ENCODE peak calls at places on chromosomes 3 and 15, in five cellular contexts. One of them, this sample, is unnamed.

GRCh38 chr3:96000963-96001362 is 813.4 kb upstream of the EPHA6 start:
- DNase-seq in neural progenitor cell: peak; percentile 85
- DNase-seq in MM.1S: no peak
- DNase-seq in fibroblast of lung: no peak
- DNase-seq in endothelial cell of umbilical vein: no peak
- DNase-seq in this sample: no peak

GRCh38 chr3:52978109-52978754 is 67.6 kb downstream of the SFMBT1 start:
- DNase-seq in neural progenitor cell: no peak
- DNase-seq in MM.1S: no peak
- DNase-seq in fibroblast of lung: no peak
- DNase-seq in endothelial cell of umbilical vein: no peak
- DNase-seq in this sample: no peak

GRCh38 chr3:112002458-112002971 is 3.8 kb downstream of the TAGLN3 start:
- DNase-seq in neural progenitor cell: no peak
- DNase-seq in MM.1S: no peak
- DNase-seq in fibroblast of lung: peak; percentile 76
- DNase-seq in endothelial cell of umbilical vein: peak; percentile 8
- DNase-seq in this sample: no peak

GRCh38 chr15:75431682-75432081 is 19.8 kb downstream of the SIN3A start:
- DNase-seq in neural progenitor cell: peak; percentile 13
- DNase-seq in MM.1S: no peak
- DNase-seq in fibroblast of lung: peak; percentile 55
- DNase-seq in endothelial cell of umbilical vein: no peak
- DNase-seq in this sample: no peak

GRCh38 chr15:33293619-33294309 is 17.0 kb upstream of the RYR3 start:
- DNase-seq in neural progenitor cell: no peak
- DNase-seq in MM.1S: no peak
- DNase-seq in fibroblast of lung: peak; percentile 47
- DNase-seq in endothelial cell of umbilical vein: peak; percentile 75
- DNase-seq in this sample: no peak

GRCh38 chr3:36075491-36075890 is 304.8 kb upstream of the STAC start:
- DNase-seq in neural progenitor cell: no peak
- DNase-seq in MM.1S: no peak
- DNase-seq in fibroblast of lung: peak; percentile 29
- DNase-seq in endothelial cell of umbilical vein: no peak
- DNase-seq in this sample: peak; percentile 1

GRCh38 chr15:70490838-70491155 is 272.6 kb downstream of the UACA start:
- DNase-seq in neural progenitor cell: no peak
- DNase-seq in MM.1S: no peak
- DNase-seq in fibroblast of lung: no peak
- DNase-seq in endothelial cell of umbilical vein: no peak
- DNase-seq in this sample: no peak

GRCh38 chr3:149820183-149820582 is 7.2 kb downstream of the RNF13 start:
- DNase-seq in neural progenitor cell: no peak
- DNase-seq in MM.1S: no peak
- DNase-seq in fibroblast of lung: peak; percentile 6
- DNase-seq in endothelial cell of umbilical vein: no peak
- DNase-seq in this sample: no peak

GRCh38 chr15:100330221-100330620 is 11.6 kb downstream of the ADAMTS17 start:
- DNase-seq in neural progenitor cell: no peak
- DNase-seq in MM.1S: no peak
- DNase-seq in fibroblast of lung: no peak
- DNase-seq in endothelial cell of umbilical vein: no peak
- DNase-seq in this sample: no peak

GRCh38 chr3:137762674-137763593 is 1.2 kb upstream of the SOX14 start:
- DNase-seq in neural progenitor cell: no peak
- DNase-seq in MM.1S: no peak
- DNase-seq in fibroblast of lung: no peak
- DNase-seq in endothelial cell of umbilical vein: no peak
- DNase-seq in this sample: no peak

GRCh38 chr15:65956307-65956706 is 87.0 kb downstream of the RAB11A start:
- DNase-seq in neural progenitor cell: no peak
- DNase-seq in MM.1S: no peak
- DNase-seq in fibroblast of lung: no peak
- DNase-seq in endothelial cell of umbilical vein: no peak
- DNase-seq in this sample: no peak

GRCh38 chr3:141228385-141228784 is 3.2 kb upstream of the PXYLP1 start:
- DNase-seq in neural progenitor cell: no peak
- DNase-seq in MM.1S: no peak
- DNase-seq in fibroblast of lung: no peak
- DNase-seq in endothelial cell of umbilical vein: no peak
- DNase-seq in this sample: no peak

GRCh38 chr3:14452676-14453367 is 50.4 kb downstream of the SLC6A6 start:
- DNase-seq in neural progenitor cell: no peak
- DNase-seq in MM.1S: no peak
- DNase-seq in fibroblast of lung: peak; percentile 99
- DNase-seq in endothelial cell of umbilical vein: peak; percentile 100
- DNase-seq in this sample: peak; percentile 94

GRCh38 chr15:83446904-83447708 is at the start of gene SH3GL3:
- DNase-seq in neural progenitor cell: peak; percentile 93
- DNase-seq in MM.1S: peak; percentile 63
- DNase-seq in fibroblast of lung: peak; percentile 87
- DNase-seq in endothelial cell of umbilical vein: peak; percentile 80
- DNase-seq in this sample: peak; percentile 91

GRCh38 chr3:111998661-111999641 is at the start of gene TAGLN3:
- DNase-seq in neural progenitor cell: peak; percentile 96
- DNase-seq in MM.1S: peak; percentile 51
- DNase-seq in fibroblast of lung: peak; percentile 58
- DNase-seq in endothelial cell of umbilical vein: peak; percentile 20
- DNase-seq in this sample: peak; percentile 39

GRCh38 chr15:57533062-57533735 is 58.5 kb upstream of the MYZAP start:
- DNase-seq in neural progenitor cell: no peak
- DNase-seq in MM.1S: no peak
- DNase-seq in fibroblast of lung: no peak
- DNase-seq in endothelial cell of umbilical vein: no peak
- DNase-seq in this sample: no peak

GRCh38 chr3:162348912-162349311 is 852.3 kb downstream of the OTOL1 start:
- DNase-seq in neural progenitor cell: no peak
- DNase-seq in MM.1S: no peak
- DNase-seq in fibroblast of lung: no peak
- DNase-seq in endothelial cell of umbilical vein: no peak
- DNase-seq in this sample: no peak

GRCh38 chr3:74584782-74585181 is 29.7 kb downstream of the CNTN3 start:
- DNase-seq in neural progenitor cell: no peak
- DNase-seq in MM.1S: no peak
- DNase-seq in fibroblast of lung: no peak
- DNase-seq in endothelial cell of umbilical vein: no peak
- DNase-seq in this sample: no peak

GRCh38 chr3:193944161-193944884 is 191.6 kb upstream of the HES1 start:
- DNase-seq in neural progenitor cell: peak; percentile 57
- DNase-seq in MM.1S: no peak
- DNase-seq in fibroblast of lung: no peak
- DNase-seq in endothelial cell of umbilical vein: no peak
- DNase-seq in this sample: no peak

GRCh38 chr3:193945126-193945525 is 190.8 kb upstream of the HES1 start:
- DNase-seq in neural progenitor cell: no peak
- DNase-seq in MM.1S: no peak
- DNase-seq in fibroblast of lung: peak; percentile 74
- DNase-seq in endothelial cell of umbilical vein: no peak
- DNase-seq in this sample: no peak

GRCh38 chr3:193941486-193941885 is 194.5 kb upstream of the HES1 start:
- DNase-seq in neural progenitor cell: no peak
- DNase-seq in MM.1S: no peak
- DNase-seq in fibroblast of lung: no peak
- DNase-seq in endothelial cell of umbilical vein: no peak
- DNase-seq in this sample: no peak

GRCh38 chr3:193942516-193943055 is 193.4 kb upstream of the HES1 start:
- DNase-seq in neural progenitor cell: peak; percentile 31
- DNase-seq in MM.1S: no peak
- DNase-seq in fibroblast of lung: no peak
- DNase-seq in endothelial cell of umbilical vein: no peak
- DNase-seq in this sample: no peak

GRCh38 chr3:193943200-193943599 is 192.7 kb upstream of the HES1 start:
- DNase-seq in neural progenitor cell: peak; percentile 53
- DNase-seq in MM.1S: no peak
- DNase-seq in fibroblast of lung: no peak
- DNase-seq in endothelial cell of umbilical vein: no peak
- DNase-seq in this sample: no peak
- H3K9ac ChIP-seq in neural progenitor cell: no peak overlapping the region
- H3K9ac ChIP-seq in MM.1S: no peak overlapping the region
- H3K9ac ChIP-seq in fibroblast of lung: no peak overlapping the region
- H3K9ac ChIP-seq in endothelial cell of umbilical vein: no peak overlapping the region
- H3K9ac ChIP-seq in this sample: no peak overlapping the region

GRCh38 chr3:8456118-8456811 is 45.4 kb upstream of the LMCD1 start:
- DNase-seq in neural progenitor cell: peak; percentile 27
- DNase-seq in MM.1S: no peak
- DNase-seq in fibroblast of lung: peak; percentile 62
- DNase-seq in endothelial cell of umbilical vein: no peak
- DNase-seq in this sample: no peak
- H3K9ac ChIP-seq in neural progenitor cell: no peak overlapping the region
- H3K9ac ChIP-seq in MM.1S: no peak overlapping the region
- H3K9ac ChIP-seq in fibroblast of lung: no peak overlapping the region
- H3K9ac ChIP-seq in endothelial cell of umbilical vein: no peak overlapping the region
- H3K9ac ChIP-seq in this sample: peak overlapping the region; percentile 51

DNA sequence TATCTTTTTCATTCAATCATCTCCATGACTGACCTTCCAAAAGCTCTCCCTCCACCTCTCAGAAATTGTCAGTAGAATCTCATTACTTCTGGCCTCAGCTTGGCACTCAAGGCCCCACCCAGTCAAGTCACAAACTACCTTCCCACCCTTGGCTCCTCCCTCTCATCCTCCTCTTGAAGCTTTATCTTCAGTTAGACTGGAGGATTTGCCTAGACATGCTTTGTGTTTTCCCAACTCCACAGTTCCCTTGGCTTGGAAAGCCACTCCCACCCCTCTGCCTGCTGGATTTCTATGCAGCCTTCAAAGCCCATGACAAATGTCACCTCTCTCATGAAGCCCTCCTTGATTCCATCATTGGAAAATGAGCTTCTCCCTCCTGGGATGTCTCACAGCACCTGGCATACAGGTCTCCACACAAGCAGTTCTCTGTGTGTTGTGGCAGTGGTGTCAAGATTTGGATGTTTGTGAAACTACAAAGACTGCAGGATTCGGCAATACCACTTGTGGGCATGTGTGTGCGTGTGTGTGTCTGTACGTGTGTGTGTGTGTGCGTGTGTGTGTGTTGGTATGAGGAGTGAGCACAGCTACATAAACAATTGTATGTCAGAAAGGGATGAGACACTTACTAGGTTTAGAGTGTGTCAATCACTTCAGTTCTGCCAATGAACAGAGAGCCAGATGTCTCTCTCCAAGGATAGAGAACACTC is 45.3 kb upstream of the VPS8 start:
- DNase-seq in neural progenitor cell: no peak
- DNase-seq in MM.1S: no peak
- DNase-seq in fibroblast of lung: peak; percentile 37
- DNase-seq in endothelial cell of umbilical vein: no peak
- DNase-seq in this sample: no peak
- H3K9ac ChIP-seq in neural progenitor cell: no peak overlapping the region
- H3K9ac ChIP-seq in MM.1S: no peak overlapping the region
- H3K9ac ChIP-seq in fibroblast of lung: no peak overlapping the region
- H3K9ac ChIP-seq in endothelial cell of umbilical vein: no peak overlapping the region
- H3K9ac ChIP-seq in this sample: no peak overlapping the region

GRCh38 chr3:97691354-97691753 is 73.2 kb upstream of the ARL6 start:
- DNase-seq in neural progenitor cell: no peak
- DNase-seq in MM.1S: no peak
- DNase-seq in fibroblast of lung: no peak
- DNase-seq in endothelial cell of umbilical vein: no peak
- DNase-seq in this sample: no peak

GRCh38 chr3:97689962-97690361 is 74.6 kb upstream of the ARL6 start:
- DNase-seq in neural progenitor cell: no peak
- DNase-seq in MM.1S: no peak
- DNase-seq in fibroblast of lung: no peak
- DNase-seq in endothelial cell of umbilical vein: no peak
- DNase-seq in this sample: no peak

GRCh38 chr3:97694876-97695275 is 69.7 kb upstream of the ARL6 start:
- DNase-seq in neural progenitor cell: no peak
- DNase-seq in MM.1S: no peak
- DNase-seq in fibroblast of lung: no peak
- DNase-seq in endothelial cell of umbilical vein: no peak
- DNase-seq in this sample: no peak

GRCh38 chr3:97692831-97693230 is 71.7 kb upstream of the ARL6 start:
- DNase-seq in neural progenitor cell: no peak
- DNase-seq in MM.1S: no peak
- DNase-seq in fibroblast of lung: no peak
- DNase-seq in endothelial cell of umbilical vein: no peak
- DNase-seq in this sample: no peak

DNA sequence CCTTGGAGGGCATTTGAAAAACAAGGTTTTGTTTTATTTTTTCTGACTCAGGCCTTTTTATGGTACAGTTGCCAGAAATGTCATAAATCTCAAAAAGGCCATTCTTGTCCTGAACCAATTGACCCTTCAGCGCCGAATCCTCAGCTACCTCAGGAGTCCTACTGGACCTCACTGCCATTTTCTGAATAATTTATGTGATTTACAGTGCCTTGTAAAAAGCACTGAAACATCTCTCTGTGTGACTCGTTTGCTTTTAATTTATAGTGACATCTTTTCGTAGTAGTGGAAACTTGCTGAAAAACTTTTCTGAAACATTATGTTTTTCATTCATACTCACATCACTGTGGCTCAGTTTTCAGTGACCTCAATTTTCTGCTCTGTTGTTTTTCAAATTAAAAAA is 72.2 kb upstream of the ARL6 start:
- DNase-seq in neural progenitor cell: no peak
- DNase-seq in MM.1S: no peak
- DNase-seq in fibroblast of lung: no peak
- DNase-seq in endothelial cell of umbilical vein: no peak
- DNase-seq in this sample: no peak
- H3K9ac ChIP-seq in neural progenitor cell: no peak overlapping the region
- H3K9ac ChIP-seq in MM.1S: no peak overlapping the region
- H3K9ac ChIP-seq in fibroblast of lung: no peak overlapping the region
- H3K9ac ChIP-seq in endothelial cell of umbilical vein: no peak overlapping the region
- H3K9ac ChIP-seq in this sample: no peak overlapping the region

DNA sequence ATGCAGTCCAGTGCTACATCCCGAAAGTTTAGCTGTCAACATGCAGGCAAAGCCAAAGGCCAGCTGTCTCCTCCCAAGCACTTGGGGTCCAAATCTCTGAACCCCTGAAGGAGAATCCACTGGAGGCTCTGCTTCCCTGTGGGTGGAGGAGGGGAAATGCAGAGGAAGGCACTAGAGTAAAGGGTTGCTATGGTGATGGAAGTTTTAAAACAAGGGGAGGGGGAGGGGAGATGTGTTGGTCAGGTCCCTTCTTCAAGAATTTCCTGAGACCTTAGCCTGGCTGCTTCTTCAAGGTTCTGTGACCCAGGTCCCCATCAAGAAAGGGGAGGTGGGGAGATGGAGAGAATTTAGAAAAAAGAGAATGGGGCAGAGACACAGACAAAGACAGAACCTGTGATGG is 2.3 kb downstream of the CAMKV start:
- DNase-seq in neural progenitor cell: no peak
- DNase-seq in MM.1S: no peak
- DNase-seq in fibroblast of lung: no peak
- DNase-seq in endothelial cell of umbilical vein: no peak
- DNase-seq in this sample: no peak
- H3K9ac ChIP-seq in neural progenitor cell: no peak overlapping the region
- H3K9ac ChIP-seq in MM.1S: no peak overlapping the region
- H3K9ac ChIP-seq in fibroblast of lung: no peak overlapping the region
- H3K9ac ChIP-seq in endothelial cell of umbilical vein: no peak overlapping the region
- H3K9ac ChIP-seq in this sample: no peak overlapping the region